ENCODE peak calls at places on chromosomes 1 and 21, in six cellular contexts. One of them, this sample, is unnamed.
A peak's percentile ranks its signal among the peaks of the same experiment; 100 is the strongest.

GRCh38 chr1:74222701-74223100 is 12.5 kb upstream of the TNNI3K start:
- DNase-seq in stomach: no peak
- DNase-seq in sigmoid colon: no peak
- DNase-seq in GM12878: no peak
- DNase-seq in ovary: no peak
- DNase-seq in suprapubic skin: no peak
- DNase-seq in this sample: no peak

GRCh38 chr1:53951697-53952096 is 5.5 kb downstream of the LRRC42 start:
- DNase-seq in GM12878: no peak
- DNase-seq in ovary: no peak
- DNase-seq in stomach: no peak
- DNase-seq in sigmoid colon: no peak
- DNase-seq in suprapubic skin: no peak
- DNase-seq in this sample: no peak

GRCh38 chr1:111193712-111194480 is 6.5 kb downstream of the DENND2D start:
- DNase-seq in GM12878: no peak
- DNase-seq in sigmoid colon: no peak
- DNase-seq in stomach: no peak
- DNase-seq in suprapubic skin: no peak
- DNase-seq in ovary: no peak
- DNase-seq in this sample: no peak

GRCh38 chr1:26031903-26032220 is 10.3 kb downstream of the EXTL1 start:
- DNase-seq in ovary: no peak
- DNase-seq in GM12878: no peak
- DNase-seq in sigmoid colon: no peak
- DNase-seq in suprapubic skin: no peak
- DNase-seq in stomach: no peak
- DNase-seq in this sample: no peak

GRCh38 chr1:235093013-235093618 is 35.5 kb downstream of the TOMM20 start:
- DNase-seq in stomach: peak; percentile 40
- DNase-seq in GM12878: no peak
- DNase-seq in ovary: no peak
- DNase-seq in sigmoid colon: no peak
- DNase-seq in suprapubic skin: no peak
- DNase-seq in this sample: no peak

GRCh38 chr1:98046031-98046641 is 125.3 kb upstream of the DPYD start:
- DNase-seq in sigmoid colon: no peak
- DNase-seq in ovary: no peak
- DNase-seq in suprapubic skin: peak; percentile 45
- DNase-seq in GM12878: no peak
- DNase-seq in stomach: no peak
- DNase-seq in this sample: no peak

GRCh38 chr21:34684174-34684876 is 15.5 kb downstream of the CLIC6 start:
- DNase-seq in GM12878: no peak
- DNase-seq in sigmoid colon: no peak
- DNase-seq in ovary: no peak
- DNase-seq in suprapubic skin: no peak
- DNase-seq in stomach: no peak
- DNase-seq in this sample: no peak

GRCh38 chr1:215095524-215095923 is 13.0 kb downstream of the KCNK2 start:
- DNase-seq in suprapubic skin: no peak
- DNase-seq in stomach: no peak
- DNase-seq in sigmoid colon: no peak
- DNase-seq in GM12878: no peak
- DNase-seq in ovary: no peak
- DNase-seq in this sample: no peak

GRCh38 chr1:4759671-4760070 is 105.3 kb downstream of the AJAP1 start:
- DNase-seq in sigmoid colon: no peak
- DNase-seq in suprapubic skin: no peak
- DNase-seq in stomach: no peak
- DNase-seq in ovary: no peak
- DNase-seq in GM12878: no peak
- DNase-seq in this sample: no peak

GRCh38 chr1:4754816-4755215 is 100.4 kb downstream of the AJAP1 start:
- DNase-seq in GM12878: no peak
- DNase-seq in stomach: no peak
- DNase-seq in suprapubic skin: no peak
- DNase-seq in sigmoid colon: no peak
- DNase-seq in ovary: no peak
- DNase-seq in this sample: no peak

GRCh38 chr1:4756851-4757580 is 102.6 kb downstream of the AJAP1 start:
- DNase-seq in GM12878: no peak
- DNase-seq in stomach: no peak
- DNase-seq in suprapubic skin: no peak
- DNase-seq in ovary: no peak
- DNase-seq in sigmoid colon: no peak
- DNase-seq in this sample: no peak

GRCh38 chr1:4755301-4756183 is 101.1 kb downstream of the AJAP1 start:
- DNase-seq in GM12878: no peak
- DNase-seq in sigmoid colon: no peak
- DNase-seq in suprapubic skin: no peak
- DNase-seq in ovary: no peak
- DNase-seq in stomach: no peak
- DNase-seq in this sample: no peak

GRCh38 chr1:4756184-4756504 is 101.7 kb downstream of the AJAP1 start:
- DNase-seq in stomach: no peak
- DNase-seq in ovary: no peak
- DNase-seq in GM12878: no peak
- DNase-seq in sigmoid colon: no peak
- DNase-seq in suprapubic skin: no peak
- DNase-seq in this sample: no peak
- H3K27ac ChIP-seq in stomach: no peak overlapping the region
- H3K27ac ChIP-seq in ovary: no peak overlapping the region
- H3K27ac ChIP-seq in GM12878: no peak overlapping the region
- H3K27ac ChIP-seq in sigmoid colon: no peak overlapping the region
- H3K27ac ChIP-seq in suprapubic skin: no peak overlapping the region
- H3K27ac ChIP-seq in this sample: no peak overlapping the region

GRCh38 chr1:185645201-185645640 is 89.0 kb upstream of the HMCN1 start:
- DNase-seq in stomach: no peak
- DNase-seq in sigmoid colon: no peak
- DNase-seq in ovary: no peak
- DNase-seq in GM12878: no peak
- DNase-seq in suprapubic skin: no peak
- DNase-seq in this sample: no peak

GRCh38 chr1:185644531-185644930 is 89.7 kb upstream of the HMCN1 start:
- DNase-seq in GM12878: no peak
- DNase-seq in sigmoid colon: no peak
- DNase-seq in suprapubic skin: no peak
- DNase-seq in ovary: no peak
- DNase-seq in stomach: no peak
- DNase-seq in this sample: no peak

GRCh38 chr1:185648858-185649589 is 85.2 kb upstream of the HMCN1 start:
- DNase-seq in ovary: no peak
- DNase-seq in sigmoid colon: no peak
- DNase-seq in suprapubic skin: no peak
- DNase-seq in stomach: no peak
- DNase-seq in GM12878: no peak
- DNase-seq in this sample: no peak

GRCh38 chr1:185645686-185646085 is 88.5 kb upstream of the HMCN1 start:
- DNase-seq in suprapubic skin: no peak
- DNase-seq in ovary: no peak
- DNase-seq in GM12878: no peak
- DNase-seq in sigmoid colon: no peak
- DNase-seq in stomach: no peak
- DNase-seq in this sample: no peak

GRCh38 chr1:185646202-185646683 is 87.9 kb upstream of the HMCN1 start:
- DNase-seq in sigmoid colon: no peak
- DNase-seq in stomach: peak; percentile 57
- DNase-seq in suprapubic skin: no peak
- DNase-seq in ovary: no peak
- DNase-seq in GM12878: no peak
- DNase-seq in this sample: no peak
- TF ChIP-seq EP300 in sigmoid colon: no peak
- TF ChIP-seq EP300 in stomach: no peak
- TF ChIP-seq EP300 in suprapubic skin: no peak
- TF ChIP-seq EP300 in ovary: no peak
- TF ChIP-seq EP300 in GM12878: no peak
- TF ChIP-seq EP300 in this sample: no peak

GRCh38 chr1:16205891-16206546 is 6.4 kb downstream of the ARHGEF19 start:
- DNase-seq in ovary: peak; percentile 78
- DNase-seq in sigmoid colon: no peak
- DNase-seq in GM12878: no peak
- DNase-seq in suprapubic skin: no peak
- DNase-seq in stomach: no peak
- DNase-seq in this sample: no peak
- H3K27me3 ChIP-seq in ovary: no peaks in the 10 kb centered on the region
- H3K27me3 ChIP-seq in sigmoid colon: no peaks in the 10 kb centered on the region
- H3K27me3 ChIP-seq in GM12878: no peaks in the 10 kb centered on the region
- H3K27me3 ChIP-seq in suprapubic skin: no peaks in the 10 kb centered on the region
- H3K27me3 ChIP-seq in stomach: no peaks in the 10 kb centered on the region
- H3K27me3 ChIP-seq in this sample: no peaks in the 10 kb centered on the region

DNA sequence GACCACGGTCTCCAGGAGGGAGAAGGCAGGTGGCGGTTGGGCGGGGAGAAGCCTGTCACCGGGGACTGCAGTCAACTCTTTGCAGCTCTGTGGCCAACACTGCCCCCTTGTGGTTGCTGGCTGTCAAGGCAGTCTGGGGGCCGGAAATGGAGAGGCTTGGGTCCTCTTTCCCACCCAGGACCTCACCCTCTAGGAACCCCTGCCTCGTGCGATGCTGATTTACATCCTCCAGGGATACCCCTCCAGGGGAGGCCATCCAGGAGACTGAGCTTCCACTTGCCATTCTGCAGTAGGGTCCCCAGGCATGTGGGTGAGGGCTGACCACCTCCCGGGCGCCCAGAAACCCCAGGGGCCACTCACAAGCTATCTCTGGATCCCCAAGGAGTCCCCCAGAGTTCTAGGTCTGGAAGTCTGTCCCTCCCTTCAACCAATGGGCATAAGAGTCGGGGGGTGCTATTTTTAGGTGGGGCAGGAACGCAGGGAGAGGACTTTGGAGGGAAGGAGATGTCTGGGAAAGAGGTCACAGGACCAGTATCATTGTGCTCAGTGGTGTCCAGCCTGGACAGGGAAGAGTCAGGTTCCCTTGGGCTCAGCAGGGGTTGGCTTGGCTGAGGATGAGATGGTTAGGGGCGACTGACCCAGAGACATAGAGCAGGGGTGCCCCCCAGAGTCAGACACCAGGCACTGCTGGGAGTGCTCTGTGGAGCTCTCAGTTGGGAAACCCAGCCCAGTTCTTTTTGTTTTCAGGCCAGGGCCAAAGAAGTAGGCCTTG is 7.1 kb upstream of the GPR61 start:
- DNase-seq in stomach: peak; percentile 86
- DNase-seq in suprapubic skin: peak; percentile 90
- DNase-seq in ovary: peak; percentile 89
- DNase-seq in GM12878: no peak
- DNase-seq in sigmoid colon: peak; percentile 91
- DNase-seq in this sample: peak; percentile 88
- H3K27ac ChIP-seq in stomach: peak overlapping the region; percentile 54
- H3K27ac ChIP-seq in suprapubic skin: no peak overlapping the region
- H3K27ac ChIP-seq in ovary: no peak overlapping the region
- H3K27ac ChIP-seq in GM12878: peak overlapping the region; percentile 56
- H3K27ac ChIP-seq in sigmoid colon: peak overlapping the region; percentile 63
- H3K27ac ChIP-seq in this sample: peak overlapping the region; percentile 40

DNA sequence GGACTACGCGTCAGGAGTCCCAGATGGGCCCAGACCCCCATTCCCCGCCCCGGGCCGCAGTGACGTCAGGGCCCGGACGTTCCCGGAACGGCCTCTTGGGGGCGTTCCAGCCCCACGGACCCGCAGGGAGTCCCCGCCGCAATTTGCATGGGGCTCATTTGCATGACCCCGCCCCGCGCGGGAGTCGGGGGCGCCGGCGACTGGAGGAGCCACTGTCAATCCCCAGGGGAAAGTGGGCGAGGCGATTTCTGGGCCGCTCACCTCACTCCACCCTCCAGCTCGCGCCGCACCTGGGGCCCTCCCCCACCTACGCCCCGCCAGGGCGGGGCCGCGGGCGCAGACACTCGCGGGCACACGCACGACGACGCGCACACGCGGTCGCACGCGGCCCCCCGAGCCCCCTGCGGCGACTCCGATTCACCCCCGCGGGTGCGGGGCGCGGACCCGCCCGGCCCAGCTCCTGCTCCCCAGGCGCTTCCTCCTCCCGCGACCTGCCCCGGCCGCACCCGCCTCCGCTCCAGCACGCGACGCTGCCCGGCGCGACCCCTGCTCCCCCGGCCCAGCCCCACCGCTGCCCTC is 13.2 kb downstream of the AGRN start:
- DNase-seq in ovary: peak; percentile 82
- DNase-seq in stomach: peak; percentile 92
- DNase-seq in suprapubic skin: peak; percentile 88
- DNase-seq in GM12878: peak; percentile 72
- DNase-seq in sigmoid colon: peak; percentile 88
- DNase-seq in this sample: no peak
- TF ChIP-seq EP300 in ovary: no peak
- TF ChIP-seq EP300 in stomach: no peak
- TF ChIP-seq EP300 in suprapubic skin: no peak
- TF ChIP-seq EP300 in GM12878: peak; percentile 35
- TF ChIP-seq EP300 in sigmoid colon: no peak
- TF ChIP-seq EP300 in this sample: no peak

DNA sequence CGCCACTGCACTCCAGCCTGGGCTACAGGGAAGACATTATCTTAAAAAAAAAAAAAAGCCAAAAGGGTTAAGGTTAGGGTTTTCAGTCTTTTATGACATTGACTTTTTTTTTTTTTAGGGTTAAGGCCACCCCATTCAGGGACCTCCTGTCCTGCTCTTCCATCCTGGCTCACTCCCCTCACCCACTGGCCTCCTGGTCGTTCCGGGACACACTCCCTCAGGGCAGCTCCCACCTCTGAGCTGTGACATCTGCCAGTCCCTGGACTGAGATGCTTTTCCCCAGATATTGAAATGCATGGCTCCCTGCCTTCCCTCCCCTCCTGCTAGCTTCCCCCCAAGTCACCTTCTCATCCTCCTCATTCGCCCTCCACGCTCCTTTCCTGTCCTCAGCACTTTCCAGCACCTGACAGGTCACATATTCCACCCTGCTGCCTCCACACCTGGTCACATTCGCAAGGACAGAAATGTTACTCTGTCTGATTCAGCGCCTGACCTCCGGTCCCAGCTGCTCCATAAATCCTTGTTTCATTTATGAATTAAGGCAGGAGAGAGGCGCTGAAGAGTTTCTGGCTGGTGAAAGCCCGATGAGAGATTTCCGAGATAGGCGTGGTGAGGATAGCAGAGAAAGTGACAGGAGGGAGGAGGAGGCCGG is 9.5 kb downstream of the PLEKHG5 start:
- DNase-seq in suprapubic skin: no peak
- DNase-seq in sigmoid colon: no peak
- DNase-seq in ovary: no peak
- DNase-seq in GM12878: no peak
- DNase-seq in stomach: no peak
- DNase-seq in this sample: no peak
- H3K27me3 ChIP-seq in suprapubic skin: peaks cover 18% of the 10 kb centered on the region
- H3K27me3 ChIP-seq in sigmoid colon: peaks cover 16% of the 10 kb centered on the region
- H3K27me3 ChIP-seq in ovary: no peaks in the 10 kb centered on the region
- H3K27me3 ChIP-seq in GM12878: peaks cover 3% of the 10 kb centered on the region
- H3K27me3 ChIP-seq in stomach: peaks cover 34% of the 10 kb centered on the region
- H3K27me3 ChIP-seq in this sample: no peaks in the 10 kb centered on the region

GRCh38 chr1:27392096-27392777 is at the start of gene GPR3:
- DNase-seq in GM12878: no peak
- DNase-seq in suprapubic skin: peak; percentile 94
- DNase-seq in ovary: peak; percentile 95
- DNase-seq in stomach: peak; percentile 92
- DNase-seq in sigmoid colon: peak; percentile 96
- DNase-seq in this sample: peak; percentile 86
- H3K27ac ChIP-seq in GM12878: no peak within 1 kb of the TSS
- H3K27ac ChIP-seq in suprapubic skin: no peak within 1 kb of the TSS
- H3K27ac ChIP-seq in ovary: peak within 1 kb of the TSS; percentile 67
- H3K27ac ChIP-seq in stomach: peak within 1 kb of the TSS; percentile 83
- H3K27ac ChIP-seq in sigmoid colon: peak within 1 kb of the TSS; percentile 78
- H3K27ac ChIP-seq in this sample: peak within 1 kb of the TSS; percentile 46

This sample was measured in tibial nerve.